ENCODE peak calls at places on chromosomes 13 and 19, in ten cellular contexts. X, K, T, N, Y, H, J, Q, O and S are unnamed samples. For H3K4me1, the result is how much of the 10 kb centered on the place peaks cover.

GRCh38 chr13:110450016-110450900 is 111.3 kb downstream of the RAB20 start:
- DNase-seq in X (no peak), K (no peak), T (no peak), N (no peak), Y (no peak), H (no peak), J (no peak), Q (no peak), O (no peak), S (no peak)

GRCh38 chr13:31101511-31102170 is 60.1 kb downstream of the HSPH1 start:
- DNase-seq in X (no peak), K (no peak), T (no peak), N (no peak), Y (no peak), H (no peak), J (no peak), Q (no peak), O (no peak), S (no peak)

GRCh38 chr19:13823256-13823655 is 28.0 kb downstream of the ZSWIM4 start:
- DNase-seq in X (no peak), K (no peak), T (no peak), N (no peak), Y (no peak), H (peak), J (no peak), Q (no peak), O (no peak), S (no peak)

GRCh38 chr19:55042688-55043087 is 4.6 kb upstream of the GP6 start:
- DNase-seq in X (no peak), K (peak), T (no peak), N (no peak), Y (no peak), H (no peak), J (no peak), Q (no peak), O (no peak), S (no peak)

GRCh38 chr19:13100031-13100588 is 2.5 kb downstream of the LYL1 start:
- DNase-seq in X (no peak), K (peak), T (no peak), N (peak), Y (no peak), H (no peak), J (no peak), Q (no peak), O (no peak), S (peak)

GRCh38 chr13:48902421-48902820 is 73.3 kb upstream of the FNDC3A start:
- DNase-seq in X (no peak), K (no peak), T (peak), N (no peak), Y (no peak), H (no peak), J (no peak), Q (peak), O (peak), S (no peak)

GRCh38 chr19:48997972-48998371 is 4.3 kb downstream of the RUVBL2 start:
- DNase-seq in X (peak), K (peak), T (peak), N (no peak), Y (peak), H (no peak), J (no peak), Q (no peak), O (peak), S (peak)

GRCh38 chr19:5057860-5058259 is 88.9 kb downstream of the KDM4B start:
- DNase-seq in X (no peak), K (no peak), T (no peak), N (no peak), Y (no peak), H (no peak), J (no peak), Q (no peak), O (no peak), S (no peak)

GRCh38 chr13:44003481-44003880 is 123.8 kb downstream of the LACC1 start:
- DNase-seq in X (no peak), K (no peak), T (no peak), N (no peak), Y (no peak), H (no peak), J (no peak), Q (no peak), O (no peak), S (no peak)

GRCh38 chr13:67438465-67438864 is 208.3 kb upstream of the PCDH9 start:
- DNase-seq in X (no peak), K (no peak), T (no peak), N (no peak), Y (no peak), H (no peak), J (no peak), Q (no peak), O (peak), S (no peak)

GRCh38 chr13:101575591-101575990 is 123.1 kb downstream of the ITGBL1 start:
- DNase-seq in X (no peak), K (no peak), T (no peak), N (no peak), Y (no peak), H (no peak), J (no peak), Q (no peak), O (no peak), S (no peak)

GRCh38 chr13:73416093-73416492 is 357.3 kb downstream of the KLF5 start:
- DNase-seq in X (no peak), K (no peak), T (no peak), N (no peak), Y (no peak), H (no peak), J (peak), Q (no peak), O (no peak), S (no peak)

GRCh38 chr13:31201341-31202024 is 1.7 kb downstream of the B3GLCT start:
- DNase-seq in X (no peak), K (no peak), T (peak), N (no peak), Y (no peak), H (peak), J (peak), Q (no peak), O (peak), S (no peak)

GRCh38 chr19:55632463-55632834 is 8.1 kb upstream of the ZNF784 start:
- DNase-seq in X (peak), K (peak), T (peak), N (peak), Y (peak), H (peak), J (peak), Q (peak), O (peak), S (peak)

GRCh38 chr19:42471554-42472249 is 29.0 kb upstream of the CXCL17 start:
- DNase-seq in X (peak), K (no peak), T (peak), N (no peak), Y (peak), H (no peak), J (no peak), Q (no peak), O (no peak), S (no peak)

GRCh38 chr13:101307181-101307701 is 109.1 kb downstream of the NALCN start:
- DNase-seq in X (no peak), K (no peak), T (peak), N (no peak), Y (no peak), H (no peak), J (peak), Q (peak), O (peak), S (no peak)

GRCh38 chr19:38726761-38727301 is 17.4 kb downstream of the CAPN12 start:
- DNase-seq in X (no peak), K (no peak), T (no peak), N (peak), Y (no peak), H (peak), J (no peak), Q (no peak), O (no peak), S (no peak)

GRCh38 chr13:100523994-100524393 is 64.6 kb downstream of the GGACT start:
- DNase-seq in X (no peak), K (no peak), T (no peak), N (no peak), Y (no peak), H (no peak), J (no peak), Q (no peak), O (no peak), S (no peak)

GRCh38 chr13:43237616-43238015 is 214.2 kb downstream of the DNAJC15 start:
- DNase-seq in X (no peak), K (no peak), T (no peak), N (no peak), Y (no peak), H (no peak), J (peak), Q (no peak), O (peak), S (no peak)

GRCh38 chr19:15508035-15508710 is at the start of gene CYP4F22:
- DNase-seq in X (no peak), K (no peak), T (no peak), N (peak), Y (no peak), H (no peak), J (no peak), Q (no peak), O (no peak), S (peak)

GRCh38 chr19:1560281-1560882 is 7.7 kb downstream of the MEX3D start:
- DNase-seq in X (no peak), K (no peak), T (no peak), N (no peak), Y (no peak), H (no peak), J (no peak), Q (no peak), O (no peak), S (no peak)

GRCh38 chr19:35208121-35208520 is 20.4 kb downstream of the FAM187B start:
- DNase-seq in X (no peak), K (peak), T (no peak), N (no peak), Y (no peak), H (no peak), J (no peak), Q (no peak), O (no peak), S (no peak)
- H3K4me1 ChIP-seq in X (under half), K (half or more), T (under half), N (half or more), Y (under half), H (under half), J (under half), Q (under half), O (under half), S (half or more)

GRCh38 chr19:6273701-6274601 is 5.8 kb downstream of the MLLT1 start:
- DNase-seq in X (peak), K (no peak), T (peak), N (no peak), Y (peak), H (peak), J (peak), Q (peak), O (peak), S (no peak)
- H3K27ac ChIP-seq in X (peak), K (no peak), T (peak), N (no peak), Y (peak), H (peak), J (peak), Q (peak), O (peak), S (no peak)

GRCh38 chr19:10566408-10566657 is 523 bp upstream of the KRI1 start:
- DNase-seq in X (no peak), K (no peak), T (no peak), N (no peak), Y (no peak), H (no peak), J (no peak), Q (no peak), O (no peak), S (no peak)

GRCh38 chr19:10565567-10566407 is at the start of gene KRI1:
- DNase-seq in X (peak), K (peak), T (peak), N (peak), Y (peak), H (peak), J (peak), Q (peak), O (peak), S (peak)

GRCh38 chr19:10567696-10568443 is 909 bp downstream of the CDKN2D start:
- DNase-seq in X (no peak), K (no peak), T (no peak), N (no peak), Y (no peak), H (no peak), J (no peak), Q (no peak), O (no peak), S (no peak)

GRCh38 chr19:10568444-10568825 is 344 bp downstream of the CDKN2D start:
- DNase-seq in X (peak), K (peak), T (no peak), N (no peak), Y (peak), H (peak), J (no peak), Q (no peak), O (no peak), S (peak)

DNA sequence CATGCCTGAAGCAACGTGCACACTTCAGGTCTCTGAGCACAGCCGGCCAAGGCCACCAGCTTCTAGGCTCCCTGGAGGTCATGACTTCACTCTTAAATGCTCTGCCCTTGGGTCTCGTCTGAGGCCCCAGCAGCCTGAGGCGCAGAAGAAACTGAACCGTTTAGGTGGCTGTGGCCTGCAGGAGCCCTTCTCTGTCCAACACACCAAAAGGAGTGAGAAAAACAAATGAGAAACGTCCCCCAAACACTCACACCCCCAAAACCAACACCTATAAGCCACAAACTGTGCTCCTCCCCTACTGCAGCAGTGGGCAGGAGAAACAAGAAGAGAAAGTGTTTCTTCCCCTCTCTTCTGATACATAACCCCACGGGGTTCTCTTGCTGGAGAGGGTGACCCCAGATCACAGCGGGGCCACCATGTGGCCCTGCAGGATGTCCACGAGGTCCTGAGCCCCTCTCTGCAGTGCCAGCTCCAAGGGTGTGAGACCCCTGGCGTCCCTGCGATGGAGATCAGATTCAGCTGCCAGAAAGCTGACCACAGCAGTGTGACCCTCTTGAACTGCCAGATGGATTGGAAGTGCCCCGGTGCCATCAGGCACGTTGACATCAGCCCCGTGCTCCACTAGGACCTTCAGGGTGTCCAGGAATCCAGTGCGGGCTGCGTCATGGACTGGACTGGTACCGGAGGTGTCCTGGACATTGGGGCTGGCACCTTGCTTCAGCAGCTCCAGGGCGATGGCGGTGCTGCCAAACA is 1.0 kb upstream of the KRI1 start:
- DNase-seq in X (peak), K (peak), T (no peak), N (peak), Y (no peak), H (peak), J (no peak), Q (peak), O (no peak), S (no peak)
- H3K4me3 ChIP-seq in X (no peak), K (peak), T (no peak), N (peak), Y (no peak), H (no peak), J (peak), Q (no peak), O (peak), S (peak)

GRCh38 chr13:114068723-114069322 is 63.6 kb downstream of the RASA3 start:
- DNase-seq in X (peak), K (no peak), T (peak), N (no peak), Y (no peak), H (no peak), J (peak), Q (no peak), O (peak), S (no peak)
- H3K4me1 ChIP-seq in X (under half), K (half or more), T (under half), N (half or more), Y (under half), H (under half), J (half or more), Q (under half), O (under half), S (half or more)

GRCh38 chr13:106629068-106629712 is 61.3 kb upstream of the ARGLU1 start:
- DNase-seq in X (no peak), K (no peak), T (no peak), N (no peak), Y (no peak), H (no peak), J (no peak), Q (no peak), O (peak), S (no peak)
- H3K27ac ChIP-seq in X (no peak), K (no peak), T (no peak), N (no peak), Y (no peak), H (no peak), J (no peak), Q (no peak), O (no peak), S (no peak)

GRCh38 chr19:10773969-10774368 is 56.1 kb downstream of the DNM2 start:
- DNase-seq in X (no peak), K (peak), T (no peak), N (no peak), Y (no peak), H (no peak), J (no peak), Q (no peak), O (no peak), S (no peak)

GRCh38 chr19:10782795-10783194 is 53.2 kb downstream of the TMED1 start:
- DNase-seq in X (no peak), K (no peak), T (no peak), N (no peak), Y (no peak), H (no peak), J (no peak), Q (peak), O (no peak), S (no peak)

GRCh38 chr19:10780368-10780767 is 55.6 kb downstream of the TMED1 start:
- DNase-seq in X (peak), K (no peak), T (peak), N (no peak), Y (no peak), H (peak), J (peak), Q (peak), O (peak), S (no peak)

GRCh38 chr19:10774893-10775292 is 57.0 kb downstream of the DNM2 start:
- DNase-seq in X (no peak), K (no peak), T (no peak), N (no peak), Y (no peak), H (no peak), J (no peak), Q (no peak), O (no peak), S (no peak)

DNA sequence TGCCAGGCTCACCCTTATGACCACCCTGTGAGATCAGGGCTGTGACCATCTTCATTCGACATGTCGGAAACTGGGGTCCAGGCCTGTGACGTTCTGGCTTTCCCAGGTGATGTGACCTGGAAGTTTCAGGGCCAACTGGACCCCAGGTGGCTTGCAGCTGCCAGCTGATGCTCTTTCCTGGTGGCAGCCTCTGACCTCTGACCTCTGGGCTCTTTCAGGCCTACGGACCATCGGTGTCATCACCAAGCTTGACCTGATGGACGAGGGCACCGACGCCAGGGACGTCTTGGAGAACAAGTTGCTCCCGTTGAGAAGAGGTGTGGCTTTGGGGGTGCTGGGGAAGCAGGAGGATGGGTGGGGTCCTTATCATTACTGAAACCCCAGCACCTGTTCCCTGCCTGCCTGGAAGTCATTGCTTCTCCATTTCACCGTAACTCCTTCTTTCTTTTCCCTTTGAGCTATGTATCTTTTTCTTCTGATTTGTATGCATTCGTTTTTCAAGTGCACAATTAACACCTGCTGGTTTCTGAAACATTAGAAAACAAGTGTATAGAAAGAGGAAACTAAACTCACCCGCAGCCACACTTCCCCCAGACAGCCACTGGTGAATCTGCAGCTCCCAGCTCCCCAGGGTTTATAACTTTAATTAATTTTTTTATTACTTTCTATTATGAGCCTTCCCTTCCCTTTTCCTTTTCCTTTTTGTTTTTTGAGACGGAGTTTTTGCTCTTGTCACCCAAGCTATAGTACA is 58.9 kb downstream of the TMED1 start:
- DNase-seq in X (peak), K (peak), T (no peak), N (no peak), Y (no peak), H (no peak), J (no peak), Q (no peak), O (no peak), S (no peak)
- H3K4me3 ChIP-seq in X (no peak), K (no peak), T (no peak), N (no peak), Y (no peak), H (no peak), J (no peak), Q (no peak), O (no peak), S (no peak)

GRCh38 chr19:18424122-18424889 is 5.1 kb downstream of the SSBP4 start:
- DNase-seq in X (no peak), K (no peak), T (no peak), N (no peak), Y (no peak), H (no peak), J (no peak), Q (no peak), O (no peak), S (no peak)
- H3K4me1 ChIP-seq in X (half or more), K (half or more), T (under half), N (half or more), Y (under half), H (under half), J (under half), Q (under half), O (under half), S (half or more)

GRCh38 chr13:99418663-99419140 is 82.6 kb upstream of the TM9SF2 start:
- DNase-seq in X (no peak), K (no peak), T (no peak), N (no peak), Y (no peak), H (no peak), J (no peak), Q (no peak), O (no peak), S (no peak)

GRCh38 chr13:99422556-99423220 is 78.6 kb upstream of the TM9SF2 start:
- DNase-seq in X (no peak), K (no peak), T (no peak), N (no peak), Y (no peak), H (no peak), J (no peak), Q (no peak), O (no peak), S (no peak)

GRCh38 chr13:99421271-99421670 is 80.0 kb upstream of the TM9SF2 start:
- DNase-seq in X (peak), K (no peak), T (no peak), N (no peak), Y (no peak), H (no peak), J (no peak), Q (no peak), O (no peak), S (no peak)

GRCh38 chr13:99419591-99420243 is 81.6 kb upstream of the TM9SF2 start:
- DNase-seq in X (no peak), K (no peak), T (no peak), N (no peak), Y (no peak), H (no peak), J (no peak), Q (no peak), O (no peak), S (no peak)

GRCh38 chr13:99421758-99422555 is 79.3 kb upstream of the TM9SF2 start:
- DNase-seq in X (no peak), K (no peak), T (no peak), N (no peak), Y (no peak), H (no peak), J (no peak), Q (no peak), O (no peak), S (no peak)
- H3K27ac ChIP-seq in X (no peak), K (no peak), T (no peak), N (no peak), Y (no peak), H (no peak), J (no peak), Q (no peak), O (no peak), S (no peak)